ENCODE peak calls at places on chromosomes 6 and 20, in four cellular contexts. One of them, this sample, is unnamed.

GRCh38 chr6:29953706-29954105 is 11.4 kb downstream of the HLA-A start:
- DNase-seq in germinal center: no peak
- DNase-seq in cardiac fibroblast: no peak
- DNase-seq in tibial nerve: no peak
- DNase-seq in this sample: no peak

GRCh38 chr6:109496036-109496761 is 13.2 kb upstream of the ZBTB24 start:
- DNase-seq in cardiac fibroblast: no peak
- DNase-seq in germinal center: no peak
- DNase-seq in tibial nerve: no peak
- DNase-seq in this sample: no peak

GRCh38 chr6:140203611-140204553 is 829.4 kb upstream of the CITED2 start:
- DNase-seq in cardiac fibroblast: peak
- DNase-seq in tibial nerve: no peak
- DNase-seq in germinal center: no peak
- DNase-seq in this sample: no peak

GRCh38 chr20:36591854-36592641 is 13.5 kb upstream of the RAB5IF start:
- DNase-seq in tibial nerve: no peak
- DNase-seq in germinal center: no peak
- DNase-seq in cardiac fibroblast: peak
- DNase-seq in this sample: no peak

GRCh38 chr6:92110390-92110789 is 1309.0 kb downstream of the EPHA7 start:
- DNase-seq in tibial nerve: no peak
- DNase-seq in germinal center: no peak
- DNase-seq in cardiac fibroblast: no peak
- DNase-seq in this sample: no peak

GRCh38 chr6:12013368-12013617 is 1.2 kb downstream of the HIVEP1 start:
- DNase-seq in tibial nerve: no peak
- DNase-seq in germinal center: no peak
- DNase-seq in cardiac fibroblast: no peak
- DNase-seq in this sample: no peak

GRCh38 chr20:419556-420168 is 11.6 kb downstream of the RBCK1 start:
- DNase-seq in tibial nerve: no peak
- DNase-seq in cardiac fibroblast: no peak
- DNase-seq in germinal center: peak
- DNase-seq in this sample: no peak

GRCh38 chr6:146905313-146905712 is 298.9 kb upstream of the STXBP5 start:
- DNase-seq in germinal center: no peak
- DNase-seq in tibial nerve: no peak
- DNase-seq in cardiac fibroblast: peak
- DNase-seq in this sample: no peak

GRCh38 chr6:89244237-89244985 is 27.3 kb upstream of the GABRR1 start:
- DNase-seq in tibial nerve: no peak
- DNase-seq in cardiac fibroblast: no peak
- DNase-seq in germinal center: no peak
- DNase-seq in this sample: no peak

GRCh38 chr6:18496462-18496861 is 109.3 kb downstream of the RNF144B start:
- DNase-seq in germinal center: no peak
- DNase-seq in tibial nerve: no peak
- DNase-seq in cardiac fibroblast: no peak
- DNase-seq in this sample: no peak

GRCh38 chr6:37580164-37580955 is 80.7 kb upstream of the CCDC167 start:
- DNase-seq in tibial nerve: no peak
- DNase-seq in cardiac fibroblast: no peak
- DNase-seq in germinal center: no peak
- DNase-seq in this sample: no peak

GRCh38 chr6:90135672-90136071 is 161.0 kb downstream of the BACH2 start:
- DNase-seq in tibial nerve: no peak
- DNase-seq in cardiac fibroblast: peak
- DNase-seq in germinal center: no peak
- DNase-seq in this sample: no peak

GRCh38 chr6:148251286-148251685 is 91.4 kb upstream of the SASH1 start:
- DNase-seq in tibial nerve: no peak
- DNase-seq in germinal center: no peak
- DNase-seq in cardiac fibroblast: peak
- DNase-seq in this sample: peak

GRCh38 chr6:138031850-138032249 is 75.4 kb downstream of the PERP start:
- DNase-seq in germinal center: no peak
- DNase-seq in tibial nerve: no peak
- DNase-seq in cardiac fibroblast: no peak
- DNase-seq in this sample: no peak

GRCh38 chr6:145214570-145214969 is 520.8 kb downstream of the EPM2A start:
- DNase-seq in tibial nerve: no peak
- DNase-seq in germinal center: no peak
- DNase-seq in cardiac fibroblast: peak
- DNase-seq in this sample: no peak

GRCh38 chr6:149089508-149089907 is 228.0 kb upstream of the TAB2 start:
- DNase-seq in cardiac fibroblast: no peak
- DNase-seq in tibial nerve: no peak
- DNase-seq in germinal center: no peak
- DNase-seq in this sample: no peak

GRCh38 chr6:139291813-139292619 is at the start of gene TXLNB:
- DNase-seq in tibial nerve: peak
- DNase-seq in cardiac fibroblast: peak
- DNase-seq in germinal center: peak
- DNase-seq in this sample: no peak

GRCh38 chr6:6654599-6655575 is 66.4 kb downstream of the LY86 start:
- DNase-seq in cardiac fibroblast: peak
- DNase-seq in germinal center: no peak
- DNase-seq in tibial nerve: no peak
- DNase-seq in this sample: no peak

This sample was measured in HTR-8/SVneo.